ENCODE peak calls at places on chromosomes 4 and X, in seven cellular contexts. One of them, this sample, is unnamed.

GRCh38 chrX:46953597-46953996 is 41.4 kb downstream of the JADE3 start:
- DNase-seq in RKO: no peak
- DNase-seq in CD8-positive, alpha-beta memory T cell: no peak
- DNase-seq in stimulated activated CD8-positive, alpha-beta memory T cell treated with anti-CD3 and anti-CD28 coated beads, Interleukin-7, amount 100 ng/mL, for 4 hours: no peak
- DNase-seq in iPS-NIHi11: peak
- DNase-seq in brain microvascular endothelial cell: no peak
- DNase-seq in D341Med: no peak
- DNase-seq in this sample: no peak

GRCh38 chr4:3300198-3300671 is 7.4 kb downstream of the RGS12 start:
- DNase-seq in D341Med: no peak
- DNase-seq in iPS-NIHi11: no peak
- DNase-seq in brain microvascular endothelial cell: no peak
- DNase-seq in stimulated activated CD8-positive, alpha-beta memory T cell treated with anti-CD3 and anti-CD28 coated beads, Interleukin-7, amount 100 ng/mL, for 4 hours: no peak
- DNase-seq in RKO: no peak
- DNase-seq in CD8-positive, alpha-beta memory T cell: no peak
- DNase-seq in this sample: no peak

GRCh38 chr4:95572304-95572991 is 23.7 kb upstream of the UNC5C start:
- DNase-seq in iPS-NIHi11: peak
- DNase-seq in RKO: no peak
- DNase-seq in brain microvascular endothelial cell: peak
- DNase-seq in CD8-positive, alpha-beta memory T cell: no peak
- DNase-seq in stimulated activated CD8-positive, alpha-beta memory T cell treated with anti-CD3 and anti-CD28 coated beads, Interleukin-7, amount 100 ng/mL, for 4 hours: no peak
- DNase-seq in D341Med: no peak
- DNase-seq in this sample: no peak

GRCh38 chr4:70713453-70714026 is 8.2 kb upstream of the RUFY3 start:
- DNase-seq in brain microvascular endothelial cell: no peak
- DNase-seq in RKO: no peak
- DNase-seq in stimulated activated CD8-positive, alpha-beta memory T cell treated with anti-CD3 and anti-CD28 coated beads, Interleukin-7, amount 100 ng/mL, for 4 hours: no peak
- DNase-seq in D341Med: no peak
- DNase-seq in CD8-positive, alpha-beta memory T cell: no peak
- DNase-seq in iPS-NIHi11: no peak
- DNase-seq in this sample: no peak

GRCh38 chr4:14168919-14169318 is 541.4 kb upstream of the BOD1L1 start:
- DNase-seq in brain microvascular endothelial cell: peak
- DNase-seq in RKO: peak
- DNase-seq in CD8-positive, alpha-beta memory T cell: no peak
- DNase-seq in stimulated activated CD8-positive, alpha-beta memory T cell treated with anti-CD3 and anti-CD28 coated beads, Interleukin-7, amount 100 ng/mL, for 4 hours: no peak
- DNase-seq in iPS-NIHi11: no peak
- DNase-seq in D341Med: no peak
- DNase-seq in this sample: no peak

GRCh38 chrX:70592091-70592490 is 147.5 kb downstream of the DLG3 start:
- DNase-seq in CD8-positive, alpha-beta memory T cell: no peak
- DNase-seq in RKO: peak
- DNase-seq in iPS-NIHi11: no peak
- DNase-seq in stimulated activated CD8-positive, alpha-beta memory T cell treated with anti-CD3 and anti-CD28 coated beads, Interleukin-7, amount 100 ng/mL, for 4 hours: no peak
- DNase-seq in D341Med: no peak
- DNase-seq in brain microvascular endothelial cell: peak
- DNase-seq in this sample: peak

GRCh38 chr4:106795326-106795725 is 240.8 kb downstream of the DKK2 start:
- DNase-seq in CD8-positive, alpha-beta memory T cell: no peak
- DNase-seq in RKO: no peak
- DNase-seq in stimulated activated CD8-positive, alpha-beta memory T cell treated with anti-CD3 and anti-CD28 coated beads, Interleukin-7, amount 100 ng/mL, for 4 hours: no peak
- DNase-seq in D341Med: no peak
- DNase-seq in brain microvascular endothelial cell: no peak
- DNase-seq in iPS-NIHi11: no peak
- DNase-seq in this sample: no peak

GRCh38 chr4:146654648-146654975 is 15.9 kb downstream of the POU4F2 start:
- DNase-seq in D341Med: no peak
- DNase-seq in RKO: no peak
- DNase-seq in stimulated activated CD8-positive, alpha-beta memory T cell treated with anti-CD3 and anti-CD28 coated beads, Interleukin-7, amount 100 ng/mL, for 4 hours: no peak
- DNase-seq in brain microvascular endothelial cell: no peak
- DNase-seq in iPS-NIHi11: no peak
- DNase-seq in CD8-positive, alpha-beta memory T cell: no peak
- DNase-seq in this sample: no peak

GRCh38 chr4:169338246-169338645 is 67.5 kb upstream of the SH3RF1 start:
- DNase-seq in D341Med: no peak
- DNase-seq in brain microvascular endothelial cell: peak
- DNase-seq in RKO: no peak
- DNase-seq in CD8-positive, alpha-beta memory T cell: no peak
- DNase-seq in iPS-NIHi11: no peak
- DNase-seq in stimulated activated CD8-positive, alpha-beta memory T cell treated with anti-CD3 and anti-CD28 coated beads, Interleukin-7, amount 100 ng/mL, for 4 hours: no peak
- DNase-seq in this sample: no peak

GRCh38 chrX:10156199-10157031 is at the start of gene CLCN4:
- DNase-seq in brain microvascular endothelial cell: peak
- DNase-seq in D341Med: no peak
- DNase-seq in iPS-NIHi11: peak
- DNase-seq in stimulated activated CD8-positive, alpha-beta memory T cell treated with anti-CD3 and anti-CD28 coated beads, Interleukin-7, amount 100 ng/mL, for 4 hours: no peak
- DNase-seq in CD8-positive, alpha-beta memory T cell: no peak
- DNase-seq in RKO: no peak
- DNase-seq in this sample: no peak

GRCh38 chrX:115940888-115941332 is 229.6 kb upstream of the AGTR2 start:
- DNase-seq in iPS-NIHi11: peak
- DNase-seq in brain microvascular endothelial cell: peak
- DNase-seq in D341Med: no peak
- DNase-seq in CD8-positive, alpha-beta memory T cell: peak
- DNase-seq in stimulated activated CD8-positive, alpha-beta memory T cell treated with anti-CD3 and anti-CD28 coated beads, Interleukin-7, amount 100 ng/mL, for 4 hours: peak
- DNase-seq in RKO: peak
- DNase-seq in this sample: peak

GRCh38 chr4:169689681-169690080 is 68.1 kb downstream of the HPF1 start:
- DNase-seq in CD8-positive, alpha-beta memory T cell: no peak
- DNase-seq in stimulated activated CD8-positive, alpha-beta memory T cell treated with anti-CD3 and anti-CD28 coated beads, Interleukin-7, amount 100 ng/mL, for 4 hours: no peak
- DNase-seq in RKO: no peak
- DNase-seq in D341Med: no peak
- DNase-seq in brain microvascular endothelial cell: no peak
- DNase-seq in iPS-NIHi11: no peak
- DNase-seq in this sample: no peak

GRCh38 chrX:19373034-19373891 is 29.5 kb downstream of the PDHA1 start:
- DNase-seq in brain microvascular endothelial cell: no peak
- DNase-seq in iPS-NIHi11: peak
- DNase-seq in D341Med: no peak
- DNase-seq in CD8-positive, alpha-beta memory T cell: no peak
- DNase-seq in RKO: no peak
- DNase-seq in stimulated activated CD8-positive, alpha-beta memory T cell treated with anti-CD3 and anti-CD28 coated beads, Interleukin-7, amount 100 ng/mL, for 4 hours: no peak
- DNase-seq in this sample: no peak

GRCh38 chr4:110195561-110196205 is 2.7 kb downstream of the ELOVL6 start:
- DNase-seq in CD8-positive, alpha-beta memory T cell: peak
- DNase-seq in RKO: peak
- DNase-seq in iPS-NIHi11: no peak
- DNase-seq in D341Med: peak
- DNase-seq in stimulated activated CD8-positive, alpha-beta memory T cell treated with anti-CD3 and anti-CD28 coated beads, Interleukin-7, amount 100 ng/mL, for 4 hours: no peak
- DNase-seq in brain microvascular endothelial cell: no peak
- DNase-seq in this sample: peak

GRCh38 chrX:37470711-37471110 is 100.8 kb upstream of the LANCL3 start:
- DNase-seq in stimulated activated CD8-positive, alpha-beta memory T cell treated with anti-CD3 and anti-CD28 coated beads, Interleukin-7, amount 100 ng/mL, for 4 hours: no peak
- DNase-seq in RKO: no peak
- DNase-seq in brain microvascular endothelial cell: no peak
- DNase-seq in iPS-NIHi11: no peak
- DNase-seq in D341Med: no peak
- DNase-seq in CD8-positive, alpha-beta memory T cell: no peak
- DNase-seq in this sample: no peak

GRCh38 chrX:19958530-19959486 is 32.1 kb downstream of the BCLAF3 start:
- DNase-seq in RKO: peak
- DNase-seq in D341Med: no peak
- DNase-seq in stimulated activated CD8-positive, alpha-beta memory T cell treated with anti-CD3 and anti-CD28 coated beads, Interleukin-7, amount 100 ng/mL, for 4 hours: no peak
- DNase-seq in CD8-positive, alpha-beta memory T cell: no peak
- DNase-seq in brain microvascular endothelial cell: peak
- DNase-seq in iPS-NIHi11: no peak
- DNase-seq in this sample: no peak

GRCh38 chrX:150405006-150405405 is 41.9 kb downstream of the MAMLD1 start:
- DNase-seq in D341Med: no peak
- DNase-seq in stimulated activated CD8-positive, alpha-beta memory T cell treated with anti-CD3 and anti-CD28 coated beads, Interleukin-7, amount 100 ng/mL, for 4 hours: no peak
- DNase-seq in CD8-positive, alpha-beta memory T cell: no peak
- DNase-seq in iPS-NIHi11: no peak
- DNase-seq in RKO: no peak
- DNase-seq in brain microvascular endothelial cell: no peak
- DNase-seq in this sample: no peak

GRCh38 chr4:94892051-94892450 is 134.3 kb downstream of the BMPR1B start:
- DNase-seq in stimulated activated CD8-positive, alpha-beta memory T cell treated with anti-CD3 and anti-CD28 coated beads, Interleukin-7, amount 100 ng/mL, for 4 hours: no peak
- DNase-seq in D341Med: peak
- DNase-seq in CD8-positive, alpha-beta memory T cell: no peak
- DNase-seq in RKO: no peak
- DNase-seq in iPS-NIHi11: no peak
- DNase-seq in brain microvascular endothelial cell: peak
- DNase-seq in this sample: no peak

GRCh38 chr4:77473509-77473908 is 132.1 kb upstream of the CXCL13 start:
- DNase-seq in stimulated activated CD8-positive, alpha-beta memory T cell treated with anti-CD3 and anti-CD28 coated beads, Interleukin-7, amount 100 ng/mL, for 4 hours: no peak
- DNase-seq in CD8-positive, alpha-beta memory T cell: no peak
- DNase-seq in brain microvascular endothelial cell: no peak
- DNase-seq in RKO: no peak
- DNase-seq in D341Med: peak
- DNase-seq in iPS-NIHi11: peak
- DNase-seq in this sample: no peak

GRCh38 chr4:142801966-142802365 is 44.1 kb downstream of the INPP4B start:
- DNase-seq in D341Med: no peak
- DNase-seq in CD8-positive, alpha-beta memory T cell: no peak
- DNase-seq in iPS-NIHi11: no peak
- DNase-seq in RKO: no peak
- DNase-seq in brain microvascular endothelial cell: no peak
- DNase-seq in stimulated activated CD8-positive, alpha-beta memory T cell treated with anti-CD3 and anti-CD28 coated beads, Interleukin-7, amount 100 ng/mL, for 4 hours: no peak
- DNase-seq in this sample: no peak

GRCh38 chr4:78638324-78639172 is 87.0 kb downstream of the ANXA3 start:
- DNase-seq in CD8-positive, alpha-beta memory T cell: no peak
- DNase-seq in brain microvascular endothelial cell: no peak
- DNase-seq in D341Med: no peak
- DNase-seq in iPS-NIHi11: no peak
- DNase-seq in RKO: no peak
- DNase-seq in stimulated activated CD8-positive, alpha-beta memory T cell treated with anti-CD3 and anti-CD28 coated beads, Interleukin-7, amount 100 ng/mL, for 4 hours: no peak
- DNase-seq in this sample: no peak

GRCh38 chrX:135328421-135329005 is 19.2 kb downstream of the ETDC start:
- DNase-seq in CD8-positive, alpha-beta memory T cell: no peak
- DNase-seq in D341Med: no peak
- DNase-seq in stimulated activated CD8-positive, alpha-beta memory T cell treated with anti-CD3 and anti-CD28 coated beads, Interleukin-7, amount 100 ng/mL, for 4 hours: no peak
- DNase-seq in RKO: no peak
- DNase-seq in brain microvascular endothelial cell: no peak
- DNase-seq in iPS-NIHi11: no peak
- DNase-seq in this sample: no peak

This sample was measured in T-helper 1 cell.